ENCODE peak calls at places on chromosomes 16 and 17, in five cellular contexts. T is EH, C is NCI-H345, P is anterior cingulate cortex, V is epithelial cell of proximal tubule. U is an unnamed sample.

GRCh38 chr17:39769974-39770587 is 32.3 kb downstream of the GRB7 start:
- DNase-seq in T (peak), C (peak), P (no peak), V (no peak), U (no peak)

GRCh38 chr17:14304222-14304844 is 3.5 kb downstream of the HS3ST3B1 start:
- DNase-seq in T (no peak), C (no peak), P (no peak), V (no peak), U (no peak)

GRCh38 chr16:85750021-85750826 is 672 bp downstream of the C16orf74 start:
- DNase-seq in T (peak), C (no peak), P (no peak), V (no peak), U (no peak)

GRCh38 chr17:38730526-38731379 is 612 bp downstream of the CISD3 start:
- DNase-seq in T (peak), C (peak), P (peak), V (no peak), U (no peak)

GRCh38 chr16:85556456-85557082 is 56.6 kb upstream of the GSE1 start:
- DNase-seq in T (peak), C (peak), P (no peak), V (no peak), U (peak)

GRCh38 chr16:354971-355441 is 2.5 kb upstream of the AXIN1 start:
- DNase-seq in T (no peak), C (no peak), P (no peak), V (no peak), U (no peak)

GRCh38 chr16:66370786-66371684 is 4.5 kb downstream of the CDH5 start:
- DNase-seq in T (no peak), C (no peak), P (no peak), V (no peak), U (no peak)

GRCh38 chr17:76715462-76715830 is 4.7 kb upstream of the MXRA7 start:
- DNase-seq in T (no peak), C (no peak), P (no peak), V (no peak), U (no peak)

GRCh38 chr16:51237861-51238378 is 86.8 kb upstream of the SALL1 start:
- DNase-seq in T (no peak), C (peak), P (no peak), V (no peak), U (no peak)

GRCh38 chr16:56800355-56800754 is 64.7 kb upstream of the SLC12A3 start:
- DNase-seq in T (peak), C (no peak), P (no peak), V (peak), U (no peak)

GRCh38 chr17:72922223-72922622 is 170.3 kb downstream of the SLC39A11 start:
- DNase-seq in T (no peak), C (peak), P (no peak), V (no peak), U (no peak)

GRCh38 chr16:30567160-30567990 is 4.1 kb downstream of the ZNF688 start:
- DNase-seq in T (no peak), C (no peak), P (no peak), V (no peak), U (no peak)

GRCh38 chr16:53545433-53545832 is 42.4 kb upstream of the AKTIP start:
- DNase-seq in T (no peak), C (no peak), P (no peak), V (no peak), U (no peak)

GRCh38 chr17:77208217-77208808 is 67.5 kb downstream of the SEC14L1 start:
- DNase-seq in T (peak), C (no peak), P (no peak), V (no peak), U (no peak)

GRCh38 chr16:5065368-5065767 is 388 bp downstream of the C16orf89 start:
- DNase-seq in T (no peak), C (no peak), P (no peak), V (no peak), U (no peak)

GRCh38 chr16:50482271-50482670 is 65.9 kb upstream of the NKD1 start:
- DNase-seq in T (no peak), C (no peak), P (no peak), V (no peak), U (no peak)

GRCh38 chr17:74922694-74923537 is at the start of gene USH1G:
- DNase-seq in T (peak), C (peak), P (no peak), V (no peak), U (no peak)